ENCODE peak calls at places on chromosome 21, in eight cellular contexts. O is T-helper 17 cell; X is GM13976; A is stimulated activated CD4-positive, alpha-beta T cell treated with anti-CD3 and anti-CD28 coated beads, TNF-alpha, amount 100 ng/mL, for 1 hour; G is uterus; P is DMS153; U is GM19239; I is fibroblast of gingiva. J is an unnamed sample.

GRCh38 chr21:44762221-44763049 is 39.2 kb downstream of the UBE2G2 start:
- DNase-seq in O (no peak), X (no peak), A (no peak), G (no peak), P (no peak), U (no peak), I (no peak), J (no peak)

GRCh38 chr21:45908536-45909237 is 72.9 kb upstream of the COL6A1 start:
- DNase-seq in O (no peak), X (no peak), A (no peak), G (no peak), P (no peak), U (no peak), I (no peak), J (no peak)

GRCh38 chr21:38990424-38990794 is 184.7 kb downstream of the ETS2 start:
- DNase-seq in O (no peak), X (no peak), A (no peak), G (no peak), P (peak; percentile 75), U (no peak), I (no peak), J (no peak)

GRCh38 chr21:42404534-42404933 is 832 bp downstream of the UBASH3A start:
- DNase-seq in O (no peak), X (no peak), A (no peak), G (no peak), P (no peak), U (no peak), I (no peak), J (no peak)

GRCh38 chr21:26800001-26800400 is 45.2 kb downstream of the ADAMTS1 start:
- DNase-seq in O (no peak), X (no peak), A (no peak), G (peak; percentile 40), P (no peak), U (no peak), I (peak; percentile 15), J (no peak)

GRCh38 chr21:38848187-38848609 is 42.5 kb downstream of the ETS2 start:
- DNase-seq in O (no peak), X (no peak), A (no peak), G (peak; percentile 37), P (no peak), U (no peak), I (no peak), J (no peak)

GRCh38 chr21:40905251-40905650 is 58.3 kb upstream of the DSCAM start:
- DNase-seq in O (no peak), X (no peak), A (no peak), G (no peak), P (peak; percentile 14), U (no peak), I (no peak), J (no peak)

GRCh38 chr21:18449586-18449985 is 46.0 kb upstream of the TMPRSS15 start:
- DNase-seq in O (no peak), X (no peak), A (no peak), G (no peak), P (no peak), U (no peak), I (no peak), J (no peak)

GRCh38 chr21:16195896-16196443 is 466.2 kb downstream of the USP25 start:
- DNase-seq in O (no peak), X (no peak), A (no peak), G (no peak), P (no peak), U (no peak), I (no peak), J (no peak)

GRCh38 chr21:37742532-37742931 is 173.7 kb downstream of the KCNJ6 start:
- DNase-seq in O (no peak), X (no peak), A (no peak), G (no peak), P (no peak), U (no peak), I (no peak), J (no peak)

GRCh38 chr21:44574457-44575306 is 1.2 kb downstream of the KRTAP10-4 start:
- DNase-seq in O (no peak), X (no peak), A (no peak), G (no peak), P (no peak), U (no peak), I (no peak), J (no peak)

GRCh38 chr21:25809013-25809412 is 74.2 kb downstream of the GABPA start:
- DNase-seq in O (no peak), X (no peak), A (no peak), G (no peak), P (no peak), U (no peak), I (no peak), J (no peak)

GRCh38 chr21:43864806-43865470 is at the start of gene AGPAT3:
- DNase-seq in O (no peak), X (peak; percentile 73), A (no peak), G (no peak), P (no peak), U (peak; percentile 65), I (no peak), J (peak; percentile 44)

J was measured in activated B cell treated with CpG ODN at 0.5 μM for 24 hours.